ENCODE peak calls at places on chromosomes 6 and 20, in six cellular contexts. G is T-helper 2 cell, U is GM13976, T is dermis microvascular lymphatic vessel endothelial cell, D is progenitor cell of endocrine pancreas, M is GM12865. I is an unnamed sample.

GRCh38 chr6:52514514-52514913 is 62.3 kb downstream of the TRAM2 start:
- DNase-seq in T (no peak), U (no peak), M (no peak), D (no peak), G (no peak), I (no peak)

GRCh38 chr6:53888931-53889330 is 94.1 kb downstream of the LRRC1 start:
- DNase-seq in D (no peak), M (no peak), G (no peak), T (no peak), U (no peak), I (no peak)

GRCh38 chr6:159110013-159110412 is 59.2 kb upstream of the FNDC1 start:
- DNase-seq in M (peak; percentile 67), U (no peak), D (no peak), T (peak; percentile 27), G (peak; percentile 25), I (no peak)

GRCh38 chr6:161091972-161092701 is 100.6 kb downstream of the MAP3K4 start:
- DNase-seq in M (no peak), G (no peak), T (no peak), D (no peak), U (no peak), I (no peak)

GRCh38 chr6:39792501-39793450 is 600 bp downstream of the DAAM2 start:
- DNase-seq in U (no peak), T (peak; percentile 3), M (no peak), G (no peak), D (no peak), I (no peak)

GRCh38 chr20:47785900-47786762 is 850 bp upstream of the SULF2 start:
- DNase-seq in U (peak; percentile 84), M (peak; percentile 40), T (peak; percentile 87), D (peak; percentile 57), G (no peak), I (peak; percentile 76)

GRCh38 chr20:38002422-38002821 is 30.8 kb downstream of the TTI1 start:
- DNase-seq in D (no peak), G (no peak), U (no peak), M (no peak), T (peak; percentile 29), I (no peak)

GRCh38 chr6:99979953-99980352 is 14.1 kb downstream of the MCHR2 start:
- DNase-seq in M (no peak), G (no peak), U (no peak), D (no peak), T (no peak), I (no peak)

GRCh38 chr6:94372229-94372628 is 952.9 kb upstream of the EPHA7 start:
- DNase-seq in D (no peak), U (no peak), M (no peak), T (no peak), G (no peak), I (no peak)

GRCh38 chr20:46350201-46350985 is 42.1 kb upstream of the CDH22 start:
- DNase-seq in G (no peak), M (peak; percentile 84), T (peak; percentile 64), U (peak; percentile 87), D (no peak), I (no peak)

GRCh38 chr6:93806409-93807270 is 387.3 kb upstream of the EPHA7 start:
- DNase-seq in G (no peak), M (no peak), U (no peak), D (no peak), T (no peak), I (no peak)

GRCh38 chr6:87095056-87095527 is at the start of gene CGA:
- DNase-seq in G (no peak), M (no peak), T (no peak), U (no peak), D (no peak), I (no peak)

GRCh38 chr6:10194816-10195639 is 219.8 kb downstream of the TFAP2A start:
- DNase-seq in M (no peak), G (no peak), D (no peak), U (no peak), T (no peak), I (no peak)

GRCh38 chr6:40532349-40533028 is 54.7 kb downstream of the LRFN2 start:
- DNase-seq in G (no peak), T (no peak), D (no peak), U (no peak), M (no peak), I (no peak)

GRCh38 chr6:92274588-92274987 is 1144.8 kb downstream of the EPHA7 start:
- DNase-seq in M (no peak), T (no peak), U (no peak), D (no peak), G (no peak), I (no peak)

GRCh38 chr6:41966961-41967311 is 25.3 kb upstream of the CCND3 start:
- DNase-seq in M (no peak), D (no peak), T (peak; percentile 73), U (no peak), G (no peak), I (no peak)

GRCh38 chr6:83461438-83461837 is 30.6 kb upstream of the ME1 start:
- DNase-seq in G (no peak), M (no peak), U (no peak), T (no peak), D (no peak), I (no peak)

GRCh38 chr6:50853924-50854323 is 35.3 kb downstream of the TFAP2B start:
- DNase-seq in T (no peak), D (no peak), M (no peak), G (no peak), U (no peak), I (no peak)

GRCh38 chr6:71383891-71384489 is 95.4 kb downstream of the OGFRL1 start:
- DNase-seq in M (peak; percentile 39), D (no peak), U (peak; percentile 10), T (peak; percentile 66), G (no peak), I (no peak)

GRCh38 chr20:23207826-23208555 is 121.9 kb upstream of the CD93 start:
- DNase-seq in T (peak; percentile 37), U (no peak), M (no peak), D (no peak), G (no peak), I (no peak)

GRCh38 chr20:32353848-32354496 is 4.2 kb upstream of the ASXL1 start:
- DNase-seq in U (no peak), T (no peak), G (no peak), D (no peak), M (no peak), I (no peak)

I was measured in right lobe of liver.